ENCODE peak calls at places on chromosomes 13 and 19, in five cellular contexts. I is GM20000, O is progenitor cell of endocrine pancreas, Z is iris pigment epithelial cell, G is pancreas. R is an unnamed sample.

GRCh38 chr19:16261584-16262370 is 62.8 kb upstream of the KLF2 start:
- DNase-seq in I (no peak), O (no peak), Z (no peak), G (no peak), R (no peak)

GRCh38 chr19:980133-980998 is 3.8 kb upstream of the WDR18 start:
- DNase-seq in I (no peak), O (peak), Z (peak), G (peak), R (no peak)

GRCh38 chr19:41537789-41538188 is 38.2 kb upstream of the CEACAM21 start:
- DNase-seq in I (no peak), O (no peak), Z (peak), G (no peak), R (no peak)

GRCh38 chr13:46817081-46817480 is 20.1 kb upstream of the ESD start:
- DNase-seq in I (no peak), O (no peak), Z (peak), G (no peak), R (no peak)

GRCh38 chr19:35856546-35857149 is at the start of gene KIRREL2:
- DNase-seq in I (peak), O (peak), Z (no peak), G (peak), R (no peak)

GRCh38 chr13:73138967-73139491 is 80.2 kb downstream of the KLF5 start:
- DNase-seq in I (no peak), O (no peak), Z (peak), G (no peak), R (no peak)

GRCh38 chr19:1019980-1020867 is 699 bp downstream of the TMEM259 start:
- DNase-seq in I (no peak), O (no peak), Z (no peak), G (no peak), R (no peak)

GRCh38 chr13:98746968-98747367 is 5.5 kb downstream of the SLC15A1 start:
- DNase-seq in I (no peak), O (no peak), Z (peak), G (no peak), R (no peak)

GRCh38 chr13:98821372-98822237 is 69.1 kb upstream of the SLC15A1 start:
- DNase-seq in I (no peak), O (no peak), Z (no peak), G (no peak), R (no peak)

GRCh38 chr13:36192166-36192565 is 22.2 kb downstream of the SOHLH2 start:
- DNase-seq in I (no peak), O (no peak), Z (no peak), G (no peak), R (no peak)

GRCh38 chr13:112136095-112136494 is 69.1 kb downstream of the SOX1 start:
- DNase-seq in I (no peak), O (no peak), Z (no peak), G (no peak), R (no peak)

GRCh38 chr13:95547531-95548167 is 4.9 kb upstream of the CLDN10 start:
- DNase-seq in I (no peak), O (no peak), Z (no peak), G (no peak), R (no peak)

R was measured in amniotic stem cell.